ENCODE peak calls at places on chromosomes 5 and 9, in five cellular contexts. One of them, this sample, is unnamed.

GRCh38 chr9:86944974-86945867 is 2.1 kb downstream of the GAS1 start:
- DNase-seq in HFF-Myc: no peak
- DNase-seq in lower leg skin: no peak
- DNase-seq in dorsolateral prefrontal cortex: no peak
- DNase-seq in fibroblast of mammary gland: no peak
- DNase-seq in this sample: peak; percentile 28

GRCh38 chr5:6553986-6554385 is 78.9 kb downstream of the NSUN2 start:
- DNase-seq in HFF-Myc: no peak
- DNase-seq in lower leg skin: no peak
- DNase-seq in fibroblast of mammary gland: no peak
- DNase-seq in dorsolateral prefrontal cortex: no peak
- DNase-seq in this sample: no peak

GRCh38 chr5:132500931-132501628 is 10.5 kb upstream of the IRF1 start:
- DNase-seq in dorsolateral prefrontal cortex: no peak
- DNase-seq in HFF-Myc: no peak
- DNase-seq in lower leg skin: no peak
- DNase-seq in fibroblast of mammary gland: peak; percentile 57
- DNase-seq in this sample: peak; percentile 91

GRCh38 chr9:109805054-109805453 is 25.1 kb downstream of the PALM2AKAP2 start:
- DNase-seq in fibroblast of mammary gland: peak; percentile 29
- DNase-seq in dorsolateral prefrontal cortex: no peak
- DNase-seq in HFF-Myc: no peak
- DNase-seq in lower leg skin: no peak
- DNase-seq in this sample: no peak

GRCh38 chr9:36986548-36987408 is 47.3 kb downstream of the PAX5 start:
- DNase-seq in dorsolateral prefrontal cortex: no peak
- DNase-seq in lower leg skin: no peak
- DNase-seq in HFF-Myc: no peak
- DNase-seq in fibroblast of mammary gland: no peak
- DNase-seq in this sample: no peak

GRCh38 chr5:158910782-158911692 is 188.7 kb downstream of the EBF1 start:
- DNase-seq in fibroblast of mammary gland: peak; percentile 76
- DNase-seq in HFF-Myc: no peak
- DNase-seq in dorsolateral prefrontal cortex: no peak
- DNase-seq in lower leg skin: no peak
- DNase-seq in this sample: no peak

GRCh38 chr5:171470420-171470819 is 51.0 kb downstream of the FGF18 start:
- DNase-seq in HFF-Myc: no peak
- DNase-seq in dorsolateral prefrontal cortex: no peak
- DNase-seq in fibroblast of mammary gland: no peak
- DNase-seq in lower leg skin: no peak
- DNase-seq in this sample: no peak

GRCh38 chr5:7420506-7421280 is 24.8 kb downstream of the ADCY2 start:
- DNase-seq in fibroblast of mammary gland: no peak
- DNase-seq in lower leg skin: no peak
- DNase-seq in dorsolateral prefrontal cortex: no peak
- DNase-seq in HFF-Myc: no peak
- DNase-seq in this sample: no peak

GRCh38 chr9:133979921-133980863 is 11.9 kb downstream of the VAV2 start:
- DNase-seq in HFF-Myc: no peak
- DNase-seq in fibroblast of mammary gland: no peak
- DNase-seq in dorsolateral prefrontal cortex: no peak
- DNase-seq in lower leg skin: no peak
- DNase-seq in this sample: no peak

GRCh38 chr9:1262367-1262766 is 212.2 kb downstream of the DMRT2 start:
- DNase-seq in fibroblast of mammary gland: no peak
- DNase-seq in HFF-Myc: no peak
- DNase-seq in dorsolateral prefrontal cortex: no peak
- DNase-seq in lower leg skin: no peak
- DNase-seq in this sample: no peak

GRCh38 chr9:128802482-128802881 is 15.4 kb downstream of the TBC1D13 start:
- DNase-seq in lower leg skin: no peak
- DNase-seq in fibroblast of mammary gland: no peak
- DNase-seq in dorsolateral prefrontal cortex: no peak
- DNase-seq in HFF-Myc: no peak
- DNase-seq in this sample: no peak

GRCh38 chr9:124482431-124483031 is 24.7 kb downstream of the NR5A1 start:
- DNase-seq in HFF-Myc: no peak
- DNase-seq in dorsolateral prefrontal cortex: no peak
- DNase-seq in lower leg skin: no peak
- DNase-seq in fibroblast of mammary gland: no peak
- DNase-seq in this sample: no peak

GRCh38 chr9:108049671-108050494 is 560.3 kb upstream of the KLF4 start:
- DNase-seq in HFF-Myc: no peak
- DNase-seq in lower leg skin: no peak
- DNase-seq in fibroblast of mammary gland: no peak
- DNase-seq in dorsolateral prefrontal cortex: no peak
- DNase-seq in this sample: no peak

GRCh38 chr5:10140195-10140973 is 109.3 kb downstream of the ATPSCKMT start:
- DNase-seq in HFF-Myc: no peak
- DNase-seq in fibroblast of mammary gland: peak; percentile 12
- DNase-seq in lower leg skin: no peak
- DNase-seq in dorsolateral prefrontal cortex: no peak
- DNase-seq in this sample: peak; percentile 41

GRCh38 chr5:14251733-14252132 is 108.6 kb downstream of the TRIO start:
- DNase-seq in lower leg skin: no peak
- DNase-seq in dorsolateral prefrontal cortex: no peak
- DNase-seq in HFF-Myc: no peak
- DNase-seq in fibroblast of mammary gland: no peak
- DNase-seq in this sample: no peak

GRCh38 chr5:171405615-171406014 is 13.8 kb upstream of the FGF18 start:
- DNase-seq in fibroblast of mammary gland: peak; percentile 52
- DNase-seq in HFF-Myc: no peak
- DNase-seq in dorsolateral prefrontal cortex: no peak
- DNase-seq in lower leg skin: no peak
- DNase-seq in this sample: no peak

GRCh38 chr5:179980767-179981166 is 73.1 kb upstream of the TBC1D9B start:
- DNase-seq in dorsolateral prefrontal cortex: no peak
- DNase-seq in HFF-Myc: no peak
- DNase-seq in fibroblast of mammary gland: no peak
- DNase-seq in lower leg skin: no peak
- DNase-seq in this sample: no peak

GRCh38 chr5:118647587-118647986 is 340.8 kb downstream of the DTWD2 start:
- DNase-seq in lower leg skin: no peak
- DNase-seq in fibroblast of mammary gland: no peak
- DNase-seq in dorsolateral prefrontal cortex: no peak
- DNase-seq in HFF-Myc: no peak
- DNase-seq in this sample: no peak

GRCh38 chr9:84062538-84062937 is 81.9 kb downstream of the RMI1 start:
- DNase-seq in fibroblast of mammary gland: no peak
- DNase-seq in lower leg skin: no peak
- DNase-seq in dorsolateral prefrontal cortex: no peak
- DNase-seq in HFF-Myc: no peak
- DNase-seq in this sample: peak; percentile 1

GRCh38 chr5:111072949-111073682 is 1.6 kb downstream of the TSLP start:
- DNase-seq in lower leg skin: peak; percentile 68
- DNase-seq in dorsolateral prefrontal cortex: no peak
- DNase-seq in HFF-Myc: no peak
- DNase-seq in fibroblast of mammary gland: peak; percentile 20
- DNase-seq in this sample: peak; percentile 33

GRCh38 chr9:5947912-5948311 is 57.2 kb downstream of the MLANA start:
- DNase-seq in HFF-Myc: no peak
- DNase-seq in dorsolateral prefrontal cortex: no peak
- DNase-seq in fibroblast of mammary gland: no peak
- DNase-seq in lower leg skin: no peak
- DNase-seq in this sample: no peak

GRCh38 chr9:84781431-84781830 is 111.9 kb downstream of the NTRK2 start:
- DNase-seq in lower leg skin: no peak
- DNase-seq in fibroblast of mammary gland: peak; percentile 2
- DNase-seq in dorsolateral prefrontal cortex: no peak
- DNase-seq in HFF-Myc: no peak
- DNase-seq in this sample: peak; percentile 40

GRCh38 chr5:142426129-142426641 is 101.4 kb upstream of the SPRY4 start:
- DNase-seq in lower leg skin: no peak
- DNase-seq in HFF-Myc: no peak
- DNase-seq in fibroblast of mammary gland: peak; percentile 43
- DNase-seq in dorsolateral prefrontal cortex: no peak
- DNase-seq in this sample: no peak

DNA sequence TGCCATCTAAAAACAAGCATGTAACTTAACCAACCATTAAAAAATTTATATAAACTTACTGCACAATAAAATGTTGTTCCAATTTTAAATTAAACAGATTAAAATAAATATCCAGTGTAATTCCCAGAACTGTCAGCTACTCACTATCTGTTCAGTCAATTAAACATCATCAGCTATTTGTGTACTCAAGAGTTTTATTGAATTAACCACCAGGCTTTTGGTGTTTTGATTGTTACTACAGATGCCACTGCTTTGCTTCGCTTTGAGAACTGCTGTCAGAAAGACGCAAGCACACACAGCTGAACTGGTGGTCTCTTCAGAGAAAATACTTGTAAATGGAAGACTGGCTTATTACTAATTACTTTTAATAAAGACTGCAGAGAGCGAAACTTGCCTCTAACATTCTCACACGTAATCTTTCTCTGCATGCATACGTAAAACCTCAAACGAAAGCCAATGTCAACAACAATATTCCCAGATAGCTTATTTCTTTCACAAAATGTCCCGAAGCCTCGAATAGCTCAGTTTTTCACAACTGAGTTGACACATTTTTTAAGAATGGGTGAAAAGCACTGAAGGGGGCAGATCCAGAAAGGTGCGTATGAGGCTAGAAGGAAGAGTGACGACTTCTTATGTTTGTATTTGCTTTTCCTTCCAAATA is 259.6 kb upstream of the RPS23 start:
- DNase-seq in dorsolateral prefrontal cortex: no peak
- DNase-seq in lower leg skin: no peak
- DNase-seq in HFF-Myc: no peak
- DNase-seq in fibroblast of mammary gland: no peak
- DNase-seq in this sample: no peak
- TF ChIP-seq CTCF in dorsolateral prefrontal cortex: no peak
- TF ChIP-seq CTCF in lower leg skin: no peak
- TF ChIP-seq CTCF in HFF-Myc: no peak
- TF ChIP-seq CTCF in fibroblast of mammary gland: no peak
- TF ChIP-seq CTCF in this sample: no peak

DNA sequence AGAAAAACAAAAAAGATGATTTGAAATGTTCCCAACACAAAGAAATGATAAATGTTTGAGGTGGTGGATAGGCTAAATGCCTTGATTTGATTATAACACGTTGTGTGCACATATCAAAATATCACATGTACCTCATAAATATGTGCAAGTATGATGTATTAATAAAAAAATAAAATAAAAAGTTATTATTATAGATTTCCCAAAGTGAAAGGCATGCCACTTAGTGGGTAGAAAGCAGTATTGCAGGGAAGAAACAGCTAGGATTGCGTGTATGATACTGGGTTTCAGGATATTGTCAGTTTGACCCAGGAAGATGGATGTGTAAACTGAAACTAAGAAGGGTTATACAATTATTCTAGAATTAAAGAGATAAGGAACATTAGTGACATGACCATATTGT is 3.6 kb upstream of the TMEM38B start:
- DNase-seq in dorsolateral prefrontal cortex: no peak
- DNase-seq in HFF-Myc: no peak
- DNase-seq in fibroblast of mammary gland: no peak
- DNase-seq in lower leg skin: no peak
- DNase-seq in this sample: peak; percentile 25
- TF ChIP-seq CTCF in dorsolateral prefrontal cortex: peak; percentile 52
- TF ChIP-seq CTCF in HFF-Myc: peak; percentile 36
- TF ChIP-seq CTCF in fibroblast of mammary gland: peak; percentile 65
- TF ChIP-seq CTCF in lower leg skin: no peak
- TF ChIP-seq CTCF in this sample: peak; percentile 40

GRCh38 chr5:60673329-60673728 is 26.6 kb downstream of the DEPDC1B start:
- DNase-seq in fibroblast of mammary gland: no peak
- DNase-seq in lower leg skin: no peak
- DNase-seq in dorsolateral prefrontal cortex: no peak
- DNase-seq in HFF-Myc: no peak
- DNase-seq in this sample: no peak

GRCh38 chr5:60672693-60673264 is 27.2 kb downstream of the DEPDC1B start:
- DNase-seq in lower leg skin: no peak
- DNase-seq in fibroblast of mammary gland: no peak
- DNase-seq in HFF-Myc: no peak
- DNase-seq in dorsolateral prefrontal cortex: no peak
- DNase-seq in this sample: no peak

GRCh38 chr5:60671899-60672692 is 27.9 kb downstream of the DEPDC1B start:
- DNase-seq in HFF-Myc: no peak
- DNase-seq in fibroblast of mammary gland: no peak
- DNase-seq in lower leg skin: no peak
- DNase-seq in dorsolateral prefrontal cortex: no peak
- DNase-seq in this sample: no peak

GRCh38 chr5:60670764-60671163 is 29.2 kb downstream of the DEPDC1B start:
- DNase-seq in lower leg skin: no peak
- DNase-seq in dorsolateral prefrontal cortex: no peak
- DNase-seq in fibroblast of mammary gland: no peak
- DNase-seq in HFF-Myc: no peak
- DNase-seq in this sample: no peak

DNA sequence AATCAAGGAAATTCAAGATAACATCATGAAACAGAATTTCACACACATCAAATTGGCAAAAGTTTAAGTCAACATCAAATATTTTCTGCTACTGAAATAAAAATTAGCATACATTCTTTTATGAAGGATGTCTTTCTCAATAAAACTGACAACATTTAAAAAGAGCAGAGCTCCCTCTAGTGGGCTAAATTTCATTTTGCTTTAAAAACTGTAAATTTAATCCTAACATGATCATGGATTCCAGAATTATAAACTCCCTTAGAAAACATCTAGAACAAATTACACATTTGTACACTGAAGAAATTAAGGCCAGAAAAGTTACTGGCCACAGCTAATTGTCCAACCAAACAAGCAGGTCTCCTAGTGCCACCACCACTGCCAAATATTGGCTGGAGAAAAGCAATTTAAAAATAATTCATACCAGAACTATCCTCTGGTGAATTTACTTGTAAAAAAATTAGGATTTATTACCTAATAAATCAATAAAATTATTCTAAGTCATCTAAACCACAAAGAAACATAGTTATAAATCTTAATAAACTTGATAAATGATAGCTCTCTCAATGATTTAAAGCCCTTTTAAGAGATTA is 31.2 kb downstream of the DEPDC1B start:
- DNase-seq in HFF-Myc: no peak
- DNase-seq in lower leg skin: no peak
- DNase-seq in fibroblast of mammary gland: peak; percentile 56
- DNase-seq in dorsolateral prefrontal cortex: no peak
- DNase-seq in this sample: peak; percentile 58
- TF ChIP-seq CTCF in HFF-Myc: peak; percentile 43
- TF ChIP-seq CTCF in lower leg skin: no peak
- TF ChIP-seq CTCF in fibroblast of mammary gland: peak; percentile 57
- TF ChIP-seq CTCF in dorsolateral prefrontal cortex: peak; percentile 82
- TF ChIP-seq CTCF in this sample: peak; percentile 19

DNA sequence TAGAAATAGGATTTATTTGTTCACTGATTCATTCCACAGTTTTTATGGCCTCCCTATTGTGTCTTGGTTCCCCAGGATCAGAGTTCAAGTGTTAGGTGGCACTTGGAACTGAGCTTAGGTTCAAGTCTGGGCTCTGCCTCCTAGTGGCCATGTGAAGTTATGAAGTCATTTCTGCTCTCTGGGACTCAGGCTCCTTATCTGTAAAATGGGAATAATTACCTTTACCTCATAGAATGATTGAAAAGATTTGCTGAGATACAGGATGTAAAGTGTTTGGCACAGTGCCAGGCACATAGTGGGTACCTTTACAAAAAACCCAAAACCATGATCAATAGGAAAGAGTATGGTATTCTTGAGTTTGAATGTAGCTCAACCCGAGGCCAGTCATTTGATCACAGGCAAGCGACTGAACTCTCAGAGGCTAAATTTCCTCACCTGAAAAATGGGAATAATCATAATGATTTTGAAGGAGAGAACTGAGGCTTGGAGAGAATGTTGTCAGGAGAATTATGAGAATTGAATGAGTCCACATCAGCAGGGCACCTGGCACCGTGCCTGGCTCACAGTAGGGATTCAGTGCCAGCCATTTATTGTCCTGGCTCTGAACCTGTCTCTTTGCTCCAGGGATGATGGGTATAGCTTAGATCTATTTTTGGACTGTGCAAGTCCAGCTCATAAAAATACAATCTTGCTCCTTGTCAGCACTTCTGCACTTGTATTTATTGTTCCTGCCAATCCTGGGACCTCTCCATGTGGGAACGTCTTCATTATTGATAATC is 10.7 kb downstream of the NSG2 start:
- DNase-seq in dorsolateral prefrontal cortex: no peak
- DNase-seq in fibroblast of mammary gland: no peak
- DNase-seq in lower leg skin: no peak
- DNase-seq in HFF-Myc: no peak
- DNase-seq in this sample: peak; percentile 19
- TF ChIP-seq CTCF in dorsolateral prefrontal cortex: no peak
- TF ChIP-seq CTCF in fibroblast of mammary gland: no peak
- TF ChIP-seq CTCF in lower leg skin: no peak
- TF ChIP-seq CTCF in HFF-Myc: peak; percentile 9
- TF ChIP-seq CTCF in this sample: no peak